ENCODE peak calls at places on chromosomes 6 and 20, in ten cellular contexts. One of them, this sample, is unnamed.
A peak's percentile ranks its signal among the peaks of the same experiment; 100 is the strongest.

GRCh38 chr6:170475118-170475517 is 78.0 kb downstream of the PSMB1 start:
- DNase-seq in activated T-helper 1 cell treated with anti-CD3 and anti-CD28 coated beads, Interleukin-2, amount 50 U/mL, for 16 hours: no peak
- DNase-seq in fibroblast of pulmonary artery: no peak
- DNase-seq in activated CD8-positive, alpha-beta memory T cell treated with anti-CD3 and anti-CD28 coated beads for 24 hours: no peak
- DNase-seq in HTR-8/SVneo: no peak
- DNase-seq in stimulated activated CD4-positive, alpha-beta T cell treated with anti-CD3 and anti-CD28 coated beads, Interleukin-15, amount 100 ng/mL, for 24 hours: no peak
- DNase-seq in EL: no peak
- DNase-seq in activated CD4-positive, alpha-beta T cell treated with anti-CD3 and anti-CD28 coated beads, Interleukin-2, amount 10 ng/mL, durations not matched to agents 7 days and 5 days: no peak
- DNase-seq in dermis microvascular lymphatic vessel endothelial cell: no peak
- DNase-seq in lower leg skin: no peak
- DNase-seq in this sample: no peak

GRCh38 chr6:51866867-51867266 is 220.5 kb downstream of the PKHD1 start:
- DNase-seq in EL: no peak
- DNase-seq in fibroblast of pulmonary artery: no peak
- DNase-seq in stimulated activated CD4-positive, alpha-beta T cell treated with anti-CD3 and anti-CD28 coated beads, Interleukin-15, amount 100 ng/mL, for 24 hours: no peak
- DNase-seq in dermis microvascular lymphatic vessel endothelial cell: no peak
- DNase-seq in activated CD8-positive, alpha-beta memory T cell treated with anti-CD3 and anti-CD28 coated beads for 24 hours: no peak
- DNase-seq in lower leg skin: no peak
- DNase-seq in activated CD4-positive, alpha-beta T cell treated with anti-CD3 and anti-CD28 coated beads, Interleukin-2, amount 10 ng/mL, durations not matched to agents 7 days and 5 days: no peak
- DNase-seq in HTR-8/SVneo: no peak
- DNase-seq in activated T-helper 1 cell treated with anti-CD3 and anti-CD28 coated beads, Interleukin-2, amount 50 U/mL, for 16 hours: no peak
- DNase-seq in this sample: no peak

GRCh38 chr6:125169058-125169457 is 15.5 kb downstream of the TPD52L1 start:
- DNase-seq in EL: no peak
- DNase-seq in fibroblast of pulmonary artery: peak; percentile 19
- DNase-seq in activated CD4-positive, alpha-beta T cell treated with anti-CD3 and anti-CD28 coated beads, Interleukin-2, amount 10 ng/mL, durations not matched to agents 7 days and 5 days: no peak
- DNase-seq in HTR-8/SVneo: no peak
- DNase-seq in dermis microvascular lymphatic vessel endothelial cell: no peak
- DNase-seq in activated T-helper 1 cell treated with anti-CD3 and anti-CD28 coated beads, Interleukin-2, amount 50 U/mL, for 16 hours: no peak
- DNase-seq in stimulated activated CD4-positive, alpha-beta T cell treated with anti-CD3 and anti-CD28 coated beads, Interleukin-15, amount 100 ng/mL, for 24 hours: no peak
- DNase-seq in activated CD8-positive, alpha-beta memory T cell treated with anti-CD3 and anti-CD28 coated beads for 24 hours: no peak
- DNase-seq in lower leg skin: no peak
- DNase-seq in this sample: no peak

GRCh38 chr20:371755-372542 is 8.6 kb upstream of the TRIB3 start:
- DNase-seq in EL: peak; percentile 96
- DNase-seq in fibroblast of pulmonary artery: peak; percentile 96
- DNase-seq in activated CD8-positive, alpha-beta memory T cell treated with anti-CD3 and anti-CD28 coated beads for 24 hours: no peak
- DNase-seq in HTR-8/SVneo: peak; percentile 77
- DNase-seq in lower leg skin: peak; percentile 90
- DNase-seq in stimulated activated CD4-positive, alpha-beta T cell treated with anti-CD3 and anti-CD28 coated beads, Interleukin-15, amount 100 ng/mL, for 24 hours: no peak
- DNase-seq in activated CD4-positive, alpha-beta T cell treated with anti-CD3 and anti-CD28 coated beads, Interleukin-2, amount 10 ng/mL, durations not matched to agents 7 days and 5 days: no peak
- DNase-seq in activated T-helper 1 cell treated with anti-CD3 and anti-CD28 coated beads, Interleukin-2, amount 50 U/mL, for 16 hours: no peak
- DNase-seq in dermis microvascular lymphatic vessel endothelial cell: peak; percentile 94
- DNase-seq in this sample: no peak

GRCh38 chr20:34558320-34559202 is at the start of gene MAP1LC3A:
- DNase-seq in stimulated activated CD4-positive, alpha-beta T cell treated with anti-CD3 and anti-CD28 coated beads, Interleukin-15, amount 100 ng/mL, for 24 hours: peak; percentile 92
- DNase-seq in activated T-helper 1 cell treated with anti-CD3 and anti-CD28 coated beads, Interleukin-2, amount 50 U/mL, for 16 hours: peak; percentile 79
- DNase-seq in lower leg skin: peak; percentile 99
- DNase-seq in fibroblast of pulmonary artery: peak; percentile 97
- DNase-seq in HTR-8/SVneo: peak; percentile 57
- DNase-seq in activated CD8-positive, alpha-beta memory T cell treated with anti-CD3 and anti-CD28 coated beads for 24 hours: peak; percentile 94
- DNase-seq in dermis microvascular lymphatic vessel endothelial cell: peak; percentile 97
- DNase-seq in EL: peak; percentile 94
- DNase-seq in activated CD4-positive, alpha-beta T cell treated with anti-CD3 and anti-CD28 coated beads, Interleukin-2, amount 10 ng/mL, durations not matched to agents 7 days and 5 days: peak; percentile 91
- DNase-seq in this sample: peak; percentile 95

GRCh38 chr6:34630040-34630439 is 66.5 kb downstream of the ILRUN start:
- DNase-seq in EL: peak; percentile 87
- DNase-seq in dermis microvascular lymphatic vessel endothelial cell: peak; percentile 92
- DNase-seq in HTR-8/SVneo: peak; percentile 41
- DNase-seq in activated T-helper 1 cell treated with anti-CD3 and anti-CD28 coated beads, Interleukin-2, amount 50 U/mL, for 16 hours: no peak
- DNase-seq in lower leg skin: no peak
- DNase-seq in fibroblast of pulmonary artery: peak; percentile 95
- DNase-seq in stimulated activated CD4-positive, alpha-beta T cell treated with anti-CD3 and anti-CD28 coated beads, Interleukin-15, amount 100 ng/mL, for 24 hours: no peak
- DNase-seq in activated CD4-positive, alpha-beta T cell treated with anti-CD3 and anti-CD28 coated beads, Interleukin-2, amount 10 ng/mL, durations not matched to agents 7 days and 5 days: no peak
- DNase-seq in activated CD8-positive, alpha-beta memory T cell treated with anti-CD3 and anti-CD28 coated beads for 24 hours: no peak
- DNase-seq in this sample: no peak

GRCh38 chr6:89243331-89243629 is 26.1 kb upstream of the GABRR1 start:
- DNase-seq in activated T-helper 1 cell treated with anti-CD3 and anti-CD28 coated beads, Interleukin-2, amount 50 U/mL, for 16 hours: no peak
- DNase-seq in fibroblast of pulmonary artery: no peak
- DNase-seq in activated CD8-positive, alpha-beta memory T cell treated with anti-CD3 and anti-CD28 coated beads for 24 hours: no peak
- DNase-seq in stimulated activated CD4-positive, alpha-beta T cell treated with anti-CD3 and anti-CD28 coated beads, Interleukin-15, amount 100 ng/mL, for 24 hours: no peak
- DNase-seq in lower leg skin: no peak
- DNase-seq in HTR-8/SVneo: no peak
- DNase-seq in activated CD4-positive, alpha-beta T cell treated with anti-CD3 and anti-CD28 coated beads, Interleukin-2, amount 10 ng/mL, durations not matched to agents 7 days and 5 days: no peak
- DNase-seq in EL: no peak
- DNase-seq in dermis microvascular lymphatic vessel endothelial cell: no peak
- DNase-seq in this sample: no peak

GRCh38 chr6:91751496-91751895 is 1164.6 kb upstream of the MAP3K7 start:
- DNase-seq in activated CD8-positive, alpha-beta memory T cell treated with anti-CD3 and anti-CD28 coated beads for 24 hours: no peak
- DNase-seq in activated T-helper 1 cell treated with anti-CD3 and anti-CD28 coated beads, Interleukin-2, amount 50 U/mL, for 16 hours: no peak
- DNase-seq in stimulated activated CD4-positive, alpha-beta T cell treated with anti-CD3 and anti-CD28 coated beads, Interleukin-15, amount 100 ng/mL, for 24 hours: no peak
- DNase-seq in dermis microvascular lymphatic vessel endothelial cell: no peak
- DNase-seq in HTR-8/SVneo: no peak
- DNase-seq in EL: no peak
- DNase-seq in fibroblast of pulmonary artery: no peak
- DNase-seq in activated CD4-positive, alpha-beta T cell treated with anti-CD3 and anti-CD28 coated beads, Interleukin-2, amount 10 ng/mL, durations not matched to agents 7 days and 5 days: no peak
- DNase-seq in lower leg skin: no peak
- DNase-seq in this sample: no peak

GRCh38 chr6:164911873-164912580 is 397.4 kb downstream of the C6orf118 start:
- DNase-seq in stimulated activated CD4-positive, alpha-beta T cell treated with anti-CD3 and anti-CD28 coated beads, Interleukin-15, amount 100 ng/mL, for 24 hours: no peak
- DNase-seq in fibroblast of pulmonary artery: no peak
- DNase-seq in HTR-8/SVneo: no peak
- DNase-seq in EL: no peak
- DNase-seq in activated CD4-positive, alpha-beta T cell treated with anti-CD3 and anti-CD28 coated beads, Interleukin-2, amount 10 ng/mL, durations not matched to agents 7 days and 5 days: no peak
- DNase-seq in dermis microvascular lymphatic vessel endothelial cell: no peak
- DNase-seq in activated CD8-positive, alpha-beta memory T cell treated with anti-CD3 and anti-CD28 coated beads for 24 hours: no peak
- DNase-seq in activated T-helper 1 cell treated with anti-CD3 and anti-CD28 coated beads, Interleukin-2, amount 50 U/mL, for 16 hours: no peak
- DNase-seq in lower leg skin: no peak
- DNase-seq in this sample: no peak

GRCh38 chr6:69155467-69155866 is 520.4 kb downstream of the ADGRB3 start:
- DNase-seq in EL: peak; percentile 3
- DNase-seq in activated CD8-positive, alpha-beta memory T cell treated with anti-CD3 and anti-CD28 coated beads for 24 hours: no peak
- DNase-seq in lower leg skin: no peak
- DNase-seq in HTR-8/SVneo: no peak
- DNase-seq in fibroblast of pulmonary artery: peak; percentile 15
- DNase-seq in activated CD4-positive, alpha-beta T cell treated with anti-CD3 and anti-CD28 coated beads, Interleukin-2, amount 10 ng/mL, durations not matched to agents 7 days and 5 days: no peak
- DNase-seq in activated T-helper 1 cell treated with anti-CD3 and anti-CD28 coated beads, Interleukin-2, amount 50 U/mL, for 16 hours: no peak
- DNase-seq in stimulated activated CD4-positive, alpha-beta T cell treated with anti-CD3 and anti-CD28 coated beads, Interleukin-15, amount 100 ng/mL, for 24 hours: no peak
- DNase-seq in dermis microvascular lymphatic vessel endothelial cell: no peak
- DNase-seq in this sample: no peak

GRCh38 chr6:40640591-40641293 is 53.6 kb upstream of the LRFN2 start:
- DNase-seq in EL: no peak
- DNase-seq in dermis microvascular lymphatic vessel endothelial cell: no peak
- DNase-seq in stimulated activated CD4-positive, alpha-beta T cell treated with anti-CD3 and anti-CD28 coated beads, Interleukin-15, amount 100 ng/mL, for 24 hours: no peak
- DNase-seq in HTR-8/SVneo: no peak
- DNase-seq in activated CD8-positive, alpha-beta memory T cell treated with anti-CD3 and anti-CD28 coated beads for 24 hours: no peak
- DNase-seq in fibroblast of pulmonary artery: peak; percentile 1
- DNase-seq in activated T-helper 1 cell treated with anti-CD3 and anti-CD28 coated beads, Interleukin-2, amount 50 U/mL, for 16 hours: no peak
- DNase-seq in activated CD4-positive, alpha-beta T cell treated with anti-CD3 and anti-CD28 coated beads, Interleukin-2, amount 10 ng/mL, durations not matched to agents 7 days and 5 days: peak; percentile 66
- DNase-seq in lower leg skin: peak; percentile 64
- DNase-seq in this sample: peak; percentile 45

GRCh38 chr6:113888493-113888892 is 31.3 kb downstream of the MARCKS start:
- DNase-seq in activated CD4-positive, alpha-beta T cell treated with anti-CD3 and anti-CD28 coated beads, Interleukin-2, amount 10 ng/mL, durations not matched to agents 7 days and 5 days: no peak
- DNase-seq in dermis microvascular lymphatic vessel endothelial cell: no peak
- DNase-seq in HTR-8/SVneo: no peak
- DNase-seq in lower leg skin: no peak
- DNase-seq in activated CD8-positive, alpha-beta memory T cell treated with anti-CD3 and anti-CD28 coated beads for 24 hours: no peak
- DNase-seq in fibroblast of pulmonary artery: no peak
- DNase-seq in EL: no peak
- DNase-seq in stimulated activated CD4-positive, alpha-beta T cell treated with anti-CD3 and anti-CD28 coated beads, Interleukin-15, amount 100 ng/mL, for 24 hours: no peak
- DNase-seq in activated T-helper 1 cell treated with anti-CD3 and anti-CD28 coated beads, Interleukin-2, amount 50 U/mL, for 16 hours: no peak
- DNase-seq in this sample: no peak

GRCh38 chr6:19662911-19663310 is 174.3 kb upstream of the ID4 start:
- DNase-seq in stimulated activated CD4-positive, alpha-beta T cell treated with anti-CD3 and anti-CD28 coated beads, Interleukin-15, amount 100 ng/mL, for 24 hours: no peak
- DNase-seq in activated CD8-positive, alpha-beta memory T cell treated with anti-CD3 and anti-CD28 coated beads for 24 hours: no peak
- DNase-seq in fibroblast of pulmonary artery: no peak
- DNase-seq in HTR-8/SVneo: no peak
- DNase-seq in activated CD4-positive, alpha-beta T cell treated with anti-CD3 and anti-CD28 coated beads, Interleukin-2, amount 10 ng/mL, durations not matched to agents 7 days and 5 days: no peak
- DNase-seq in dermis microvascular lymphatic vessel endothelial cell: no peak
- DNase-seq in lower leg skin: no peak
- DNase-seq in EL: no peak
- DNase-seq in activated T-helper 1 cell treated with anti-CD3 and anti-CD28 coated beads, Interleukin-2, amount 50 U/mL, for 16 hours: no peak
- DNase-seq in this sample: no peak

GRCh38 chr6:112036088-112036637 is 17.7 kb upstream of the CCN6 start:
- DNase-seq in activated T-helper 1 cell treated with anti-CD3 and anti-CD28 coated beads, Interleukin-2, amount 50 U/mL, for 16 hours: no peak
- DNase-seq in EL: no peak
- DNase-seq in HTR-8/SVneo: no peak
- DNase-seq in stimulated activated CD4-positive, alpha-beta T cell treated with anti-CD3 and anti-CD28 coated beads, Interleukin-15, amount 100 ng/mL, for 24 hours: peak; percentile 31
- DNase-seq in fibroblast of pulmonary artery: no peak
- DNase-seq in activated CD8-positive, alpha-beta memory T cell treated with anti-CD3 and anti-CD28 coated beads for 24 hours: no peak
- DNase-seq in activated CD4-positive, alpha-beta T cell treated with anti-CD3 and anti-CD28 coated beads, Interleukin-2, amount 10 ng/mL, durations not matched to agents 7 days and 5 days: no peak
- DNase-seq in dermis microvascular lymphatic vessel endothelial cell: no peak
- DNase-seq in lower leg skin: no peak
- DNase-seq in this sample: no peak

GRCh38 chr20:24379116-24379927 is 90.1 kb upstream of the SYNDIG1 start:
- DNase-seq in EL: peak; percentile 45
- DNase-seq in HTR-8/SVneo: no peak
- DNase-seq in activated CD8-positive, alpha-beta memory T cell treated with anti-CD3 and anti-CD28 coated beads for 24 hours: no peak
- DNase-seq in stimulated activated CD4-positive, alpha-beta T cell treated with anti-CD3 and anti-CD28 coated beads, Interleukin-15, amount 100 ng/mL, for 24 hours: no peak
- DNase-seq in dermis microvascular lymphatic vessel endothelial cell: no peak
- DNase-seq in fibroblast of pulmonary artery: peak; percentile 18
- DNase-seq in activated T-helper 1 cell treated with anti-CD3 and anti-CD28 coated beads, Interleukin-2, amount 50 U/mL, for 16 hours: no peak
- DNase-seq in lower leg skin: no peak
- DNase-seq in activated CD4-positive, alpha-beta T cell treated with anti-CD3 and anti-CD28 coated beads, Interleukin-2, amount 10 ng/mL, durations not matched to agents 7 days and 5 days: no peak
- DNase-seq in this sample: no peak

GRCh38 chr20:31838646-31839292 is 6.6 kb downstream of the FOXS1 start:
- DNase-seq in HTR-8/SVneo: no peak
- DNase-seq in stimulated activated CD4-positive, alpha-beta T cell treated with anti-CD3 and anti-CD28 coated beads, Interleukin-15, amount 100 ng/mL, for 24 hours: no peak
- DNase-seq in EL: no peak
- DNase-seq in activated CD4-positive, alpha-beta T cell treated with anti-CD3 and anti-CD28 coated beads, Interleukin-2, amount 10 ng/mL, durations not matched to agents 7 days and 5 days: no peak
- DNase-seq in lower leg skin: no peak
- DNase-seq in dermis microvascular lymphatic vessel endothelial cell: peak; percentile 64
- DNase-seq in fibroblast of pulmonary artery: peak; percentile 70
- DNase-seq in activated T-helper 1 cell treated with anti-CD3 and anti-CD28 coated beads, Interleukin-2, amount 50 U/mL, for 16 hours: no peak
- DNase-seq in activated CD8-positive, alpha-beta memory T cell treated with anti-CD3 and anti-CD28 coated beads for 24 hours: no peak
- DNase-seq in this sample: no peak

GRCh38 chr6:38566295-38566694 is 73.4 kb downstream of the BTBD9 start:
- DNase-seq in activated CD8-positive, alpha-beta memory T cell treated with anti-CD3 and anti-CD28 coated beads for 24 hours: no peak
- DNase-seq in HTR-8/SVneo: no peak
- DNase-seq in activated CD4-positive, alpha-beta T cell treated with anti-CD3 and anti-CD28 coated beads, Interleukin-2, amount 10 ng/mL, durations not matched to agents 7 days and 5 days: no peak
- DNase-seq in dermis microvascular lymphatic vessel endothelial cell: peak; percentile 22
- DNase-seq in EL: no peak
- DNase-seq in activated T-helper 1 cell treated with anti-CD3 and anti-CD28 coated beads, Interleukin-2, amount 50 U/mL, for 16 hours: no peak
- DNase-seq in lower leg skin: no peak
- DNase-seq in stimulated activated CD4-positive, alpha-beta T cell treated with anti-CD3 and anti-CD28 coated beads, Interleukin-15, amount 100 ng/mL, for 24 hours: no peak
- DNase-seq in fibroblast of pulmonary artery: no peak
- DNase-seq in this sample: no peak

GRCh38 chr20:51382986-51383821 is 159.3 kb downstream of the NFATC2 start:
- DNase-seq in activated T-helper 1 cell treated with anti-CD3 and anti-CD28 coated beads, Interleukin-2, amount 50 U/mL, for 16 hours: no peak
- DNase-seq in activated CD4-positive, alpha-beta T cell treated with anti-CD3 and anti-CD28 coated beads, Interleukin-2, amount 10 ng/mL, durations not matched to agents 7 days and 5 days: no peak
- DNase-seq in EL: peak; percentile 26
- DNase-seq in fibroblast of pulmonary artery: no peak
- DNase-seq in activated CD8-positive, alpha-beta memory T cell treated with anti-CD3 and anti-CD28 coated beads for 24 hours: no peak
- DNase-seq in dermis microvascular lymphatic vessel endothelial cell: peak; percentile 82
- DNase-seq in stimulated activated CD4-positive, alpha-beta T cell treated with anti-CD3 and anti-CD28 coated beads, Interleukin-15, amount 100 ng/mL, for 24 hours: no peak
- DNase-seq in lower leg skin: no peak
- DNase-seq in HTR-8/SVneo: no peak
- DNase-seq in this sample: no peak